ENCODE peak calls at places on chromosomes 1 and 21, in ten cellular contexts. B is AG10803; C is GM06990; G is B cell; R is adrenal gland; U is cardiac muscle cell; J is breast epithelium; F is CD4-positive, alpha-beta T cell; W is endothelial cell; K is foreskin fibroblast. L is an unnamed sample.

GRCh38 chr1:41433501-41433900 is 51.0 kb downstream of the EDN2 start:
- DNase-seq in B (no peak), C (no peak), G (no peak), R (no peak), U (no peak), J (no peak), F (no peak), W (no peak), K (no peak), L (no peak)

GRCh38 chr1:204463125-204464060 is 31.2 kb downstream of the PIK3C2B start:
- DNase-seq in B (peak), C (no peak), G (no peak), R (no peak), U (no peak), J (no peak), F (no peak), W (no peak), K (no peak), L (peak)

GRCh38 chr21:21813934-21814333 is 815.7 kb downstream of the NCAM2 start:
- DNase-seq in B (no peak), C (no peak), G (no peak), R (no peak), U (no peak), J (no peak), F (no peak), W (no peak), K (no peak), L (no peak)

GRCh38 chr1:20284625-20285024 is 6.0 kb upstream of the VWA5B1 start:
- DNase-seq in B (no peak), C (no peak), G (no peak), R (no peak), U (no peak), J (no peak), F (no peak), W (no peak), K (no peak), L (no peak)

GRCh38 chr1:942864-943533 is 16.1 kb downstream of the NOC2L start:
- DNase-seq in B (no peak), C (no peak), G (no peak), R (peak), U (no peak), J (no peak), F (no peak), W (no peak), K (no peak), L (peak)

GRCh38 chr1:185499986-185500626 is 183.1 kb upstream of the IVNS1ABP start:
- DNase-seq in B (peak), C (no peak), G (no peak), R (no peak), U (no peak), J (no peak), F (no peak), W (no peak), K (peak), L (peak)

GRCh38 chr1:41513388-41513745 is 28.9 kb upstream of the EDN2 start:
- DNase-seq in B (no peak), C (no peak), G (no peak), R (no peak), U (no peak), J (no peak), F (no peak), W (peak), K (no peak), L (no peak)

GRCh38 chr1:161197560-161198205 is 1.2 kb downstream of the ADAMTS4 start:
- DNase-seq in B (no peak), C (no peak), G (no peak), R (no peak), U (no peak), J (no peak), F (no peak), W (no peak), K (no peak), L (peak)

GRCh38 chr21:15141236-15141970 is 76.6 kb upstream of the NRIP1 start:
- DNase-seq in B (no peak), C (no peak), G (no peak), R (no peak), U (no peak), J (no peak), F (no peak), W (no peak), K (no peak), L (no peak)

GRCh38 chr1:93749894-93750301 is 68.3 kb upstream of the BCAR3 start:
- DNase-seq in B (no peak), C (peak), G (peak), R (no peak), U (peak), J (no peak), F (no peak), W (peak), K (no peak), L (no peak)

DNA sequence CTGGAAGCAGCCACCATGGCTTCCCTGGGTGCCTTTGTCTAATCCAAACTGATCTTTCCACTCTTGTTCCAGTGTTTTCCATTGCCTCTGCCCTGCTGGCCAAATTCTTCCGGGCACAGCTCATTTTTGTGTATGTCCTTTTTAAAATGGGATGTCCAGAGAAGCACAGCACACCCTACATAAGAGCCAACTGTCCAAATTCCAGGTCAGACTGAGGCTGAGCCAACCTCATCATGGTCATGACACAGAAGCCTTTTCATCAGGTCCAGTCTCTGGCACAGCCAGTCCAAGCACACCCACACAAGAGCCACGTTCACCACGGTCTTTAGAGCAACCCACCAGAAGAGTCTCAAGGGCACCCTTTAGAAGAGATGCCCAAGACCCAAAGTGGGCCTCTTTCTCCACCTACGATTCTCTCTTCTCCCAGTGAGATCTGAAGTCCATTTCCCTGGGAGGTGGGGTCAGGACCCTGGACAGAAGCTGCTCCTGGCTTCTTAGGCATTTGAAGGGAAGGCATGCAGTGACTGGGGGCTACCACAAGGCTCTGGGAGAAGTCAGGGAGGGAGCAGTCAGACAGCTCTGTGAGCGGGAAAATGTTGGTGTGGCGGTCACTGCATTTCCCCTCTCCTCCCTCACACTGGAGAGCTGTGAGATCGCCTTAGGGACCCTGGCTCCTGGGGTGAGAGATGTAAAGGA is 53.2 kb downstream of the SYT2 start:
- DNase-seq in B (peak), C (no peak), G (no peak), R (no peak), U (peak), J (no peak), F (no peak), W (peak), K (no peak), L (peak)
- TF ChIP-seq CTCF in B (peak), C (no peak), G (no peak), R (no peak), U (peak), J (no peak), F (no peak), W (peak), K (no peak), L (peak)

GRCh38 chr1:155322953-155323728 is 2.4 kb downstream of the RUSC1 start:
- DNase-seq in B (peak), C (peak), G (peak), R (peak), U (peak), J (peak), F (peak), W (peak), K (peak), L (peak)

GRCh38 chr1:155323729-155324040 is 3.0 kb downstream of the RUSC1 start:
- DNase-seq in B (peak), C (peak), G (peak), R (peak), U (peak), J (peak), F (peak), W (peak), K (peak), L (peak)

GRCh38 chr1:155324717-155325595 is 4.3 kb downstream of the RUSC1 start:
- DNase-seq in B (peak), C (peak), G (peak), R (peak), U (peak), J (peak), F (no peak), W (peak), K (no peak), L (peak)

GRCh38 chr1:155325596-155325893 is 4.9 kb downstream of the RUSC1 start:
- DNase-seq in B (no peak), C (no peak), G (no peak), R (no peak), U (no peak), J (no peak), F (no peak), W (no peak), K (no peak), L (no peak)

GRCh38 chr1:155324041-155324716 is 3.5 kb downstream of the RUSC1 start:
- DNase-seq in B (peak), C (peak), G (peak), R (peak), U (peak), J (peak), F (peak), W (peak), K (peak), L (peak)
- TF ChIP-seq CTCF in B (no peak), C (no peak), G (no peak), R (no peak), U (no peak), J (no peak), F (no peak), W (no peak), K (no peak), L (no peak)

DNA sequence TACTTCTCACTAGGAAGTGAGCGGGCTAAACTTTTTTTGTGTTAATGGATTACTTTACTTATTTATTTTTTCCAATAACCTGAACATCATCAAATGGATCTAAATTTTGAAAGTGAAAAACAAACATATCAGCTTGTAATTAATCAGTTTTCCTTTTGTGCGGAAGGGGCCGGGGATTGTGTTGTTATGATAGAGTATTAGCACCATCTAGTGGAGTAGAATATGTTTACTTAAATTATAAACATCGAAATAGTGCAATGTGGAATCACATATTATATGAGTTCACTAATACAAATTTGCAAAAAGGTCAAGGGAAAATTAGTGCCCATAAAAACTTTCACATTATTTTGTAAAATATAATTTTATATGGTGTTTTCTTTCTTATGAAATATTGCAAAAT is 9.1 kb downstream of the CFH start:
- DNase-seq in B (peak), C (no peak), G (peak), R (no peak), U (peak), J (no peak), F (no peak), W (no peak), K (no peak), L (peak)
- TF ChIP-seq CTCF in B (peak), C (peak), G (peak), R (peak), U (peak), J (peak), F (peak), W (peak), K (peak), L (peak)

GRCh38 chr21:27070881-27071670 is 104.2 kb upstream of the ADAMTS5 start:
- DNase-seq in B (no peak), C (no peak), G (no peak), R (no peak), U (no peak), J (no peak), F (no peak), W (no peak), K (no peak), L (no peak)
- TF ChIP-seq CTCF in B (no peak), C (no peak), G (no peak), R (no peak), U (no peak), J (no peak), F (no peak), W (no peak), K (no peak), L (no peak)

GRCh38 chr21:45643021-45643980 is at the start of gene PCBP3:
- DNase-seq in B (peak), C (peak), G (peak), R (peak), U (peak), J (peak), F (peak), W (peak), K (peak), L (peak)
- TF ChIP-seq CTCF in B (no peak), C (no peak), G (no peak), R (no peak), U (no peak), J (no peak), F (no peak), W (no peak), K (no peak), L (no peak)